ENCODE peak calls at places on chromosome 11, in eight cellular contexts. One of them, this sample, is unnamed.

GRCh38 chr11:61914471-61915171 is 2.7 kb downstream of the RAB3IL1 start:
- DNase-seq in colonic mucosa: peak
- DNase-seq in activated naive CD4-positive, alpha-beta T cell: no peak
- DNase-seq in IMR-90: no peak
- DNase-seq in non-pigmented ciliary epithelial cell: no peak
- DNase-seq in fibroblast of pulmonary artery: no peak
- DNase-seq in stimulated activated CD4-positive, alpha-beta T cell treated with anti-CD3 and anti-CD28 coated beads, Interleukin-2, amount 100 ng/mL, for 48 hours: no peak
- DNase-seq in NCI-H510A treated with DMSO at 0.1 percent for 48 hours: no peak
- DNase-seq in this sample: no peak

GRCh38 chr11:65436412-65437032 is 13.9 kb downstream of the NEAT1 start:
- DNase-seq in colonic mucosa: peak
- DNase-seq in activated naive CD4-positive, alpha-beta T cell: no peak
- DNase-seq in IMR-90: peak
- DNase-seq in non-pigmented ciliary epithelial cell: no peak
- DNase-seq in fibroblast of pulmonary artery: peak
- DNase-seq in stimulated activated CD4-positive, alpha-beta T cell treated with anti-CD3 and anti-CD28 coated beads, Interleukin-2, amount 100 ng/mL, for 48 hours: no peak
- DNase-seq in NCI-H510A treated with DMSO at 0.1 percent for 48 hours: no peak
- DNase-seq in this sample: peak

GRCh38 chr11:113796663-113797259 is 17.2 kb downstream of the CLDN25 start:
- DNase-seq in colonic mucosa: peak
- DNase-seq in activated naive CD4-positive, alpha-beta T cell: no peak
- DNase-seq in IMR-90: peak
- DNase-seq in non-pigmented ciliary epithelial cell: no peak
- DNase-seq in fibroblast of pulmonary artery: peak
- DNase-seq in stimulated activated CD4-positive, alpha-beta T cell treated with anti-CD3 and anti-CD28 coated beads, Interleukin-2, amount 100 ng/mL, for 48 hours: peak
- DNase-seq in NCI-H510A treated with DMSO at 0.1 percent for 48 hours: peak
- DNase-seq in this sample: peak

GRCh38 chr11:66891849-66892660 is 35.2 kb downstream of the LRFN4 start:
- DNase-seq in colonic mucosa: peak
- DNase-seq in activated naive CD4-positive, alpha-beta T cell: no peak
- DNase-seq in IMR-90: peak
- DNase-seq in non-pigmented ciliary epithelial cell: peak
- DNase-seq in fibroblast of pulmonary artery: peak
- DNase-seq in stimulated activated CD4-positive, alpha-beta T cell treated with anti-CD3 and anti-CD28 coated beads, Interleukin-2, amount 100 ng/mL, for 48 hours: peak
- DNase-seq in NCI-H510A treated with DMSO at 0.1 percent for 48 hours: peak
- DNase-seq in this sample: peak

GRCh38 chr11:124669193-124669592 is 4.3 kb downstream of the SIAE start:
- DNase-seq in colonic mucosa: peak
- DNase-seq in activated naive CD4-positive, alpha-beta T cell: peak
- DNase-seq in IMR-90: peak
- DNase-seq in non-pigmented ciliary epithelial cell: no peak
- DNase-seq in fibroblast of pulmonary artery: peak
- DNase-seq in stimulated activated CD4-positive, alpha-beta T cell treated with anti-CD3 and anti-CD28 coated beads, Interleukin-2, amount 100 ng/mL, for 48 hours: peak
- DNase-seq in NCI-H510A treated with DMSO at 0.1 percent for 48 hours: peak
- DNase-seq in this sample: peak

GRCh38 chr11:61080986-61081590 is 21.2 kb upstream of the CD5 start:
- DNase-seq in colonic mucosa: no peak
- DNase-seq in activated naive CD4-positive, alpha-beta T cell: no peak
- DNase-seq in IMR-90: no peak
- DNase-seq in non-pigmented ciliary epithelial cell: no peak
- DNase-seq in fibroblast of pulmonary artery: no peak
- DNase-seq in stimulated activated CD4-positive, alpha-beta T cell treated with anti-CD3 and anti-CD28 coated beads, Interleukin-2, amount 100 ng/mL, for 48 hours: no peak
- DNase-seq in NCI-H510A treated with DMSO at 0.1 percent for 48 hours: no peak
- DNase-seq in this sample: no peak

GRCh38 chr11:61969391-61969758 is 1.9 kb upstream of the FTH1 start:
- DNase-seq in colonic mucosa: no peak
- DNase-seq in activated naive CD4-positive, alpha-beta T cell: no peak
- DNase-seq in IMR-90: no peak
- DNase-seq in non-pigmented ciliary epithelial cell: no peak
- DNase-seq in fibroblast of pulmonary artery: no peak
- DNase-seq in stimulated activated CD4-positive, alpha-beta T cell treated with anti-CD3 and anti-CD28 coated beads, Interleukin-2, amount 100 ng/mL, for 48 hours: no peak
- DNase-seq in NCI-H510A treated with DMSO at 0.1 percent for 48 hours: no peak
- DNase-seq in this sample: no peak

GRCh38 chr11:110295487-110296225 is 758 bp downstream of the RDX start:
- DNase-seq in colonic mucosa: peak
- DNase-seq in activated naive CD4-positive, alpha-beta T cell: peak
- DNase-seq in IMR-90: peak
- DNase-seq in non-pigmented ciliary epithelial cell: no peak
- DNase-seq in fibroblast of pulmonary artery: peak
- DNase-seq in stimulated activated CD4-positive, alpha-beta T cell treated with anti-CD3 and anti-CD28 coated beads, Interleukin-2, amount 100 ng/mL, for 48 hours: peak
- DNase-seq in NCI-H510A treated with DMSO at 0.1 percent for 48 hours: peak
- DNase-seq in this sample: peak

GRCh38 chr11:74487875-74488274 is 5.6 kb downstream of the LIPT2 start:
- DNase-seq in colonic mucosa: no peak
- DNase-seq in activated naive CD4-positive, alpha-beta T cell: no peak
- DNase-seq in IMR-90: no peak
- DNase-seq in non-pigmented ciliary epithelial cell: no peak
- DNase-seq in fibroblast of pulmonary artery: no peak
- DNase-seq in stimulated activated CD4-positive, alpha-beta T cell treated with anti-CD3 and anti-CD28 coated beads, Interleukin-2, amount 100 ng/mL, for 48 hours: no peak
- DNase-seq in NCI-H510A treated with DMSO at 0.1 percent for 48 hours: no peak
- DNase-seq in this sample: no peak

GRCh38 chr11:111019931-111020381 is 225.6 kb upstream of the POU2AF2 start:
- DNase-seq in colonic mucosa: no peak
- DNase-seq in activated naive CD4-positive, alpha-beta T cell: no peak
- DNase-seq in IMR-90: peak
- DNase-seq in non-pigmented ciliary epithelial cell: no peak
- DNase-seq in fibroblast of pulmonary artery: peak
- DNase-seq in stimulated activated CD4-positive, alpha-beta T cell treated with anti-CD3 and anti-CD28 coated beads, Interleukin-2, amount 100 ng/mL, for 48 hours: no peak
- DNase-seq in NCI-H510A treated with DMSO at 0.1 percent for 48 hours: no peak
- DNase-seq in this sample: no peak